ENCODE peak calls at places on chromosomes 16 and 17, in six cellular contexts. One of them, this sample, is unnamed.

GRCh38 chr17:65966311-65966710 is 225.6 kb downstream of the CEP112 start:
- DNase-seq in K562: no peak
- DNase-seq in GM12878: no peak
- DNase-seq in HepG2: no peak
- DNase-seq in endothelial cell of umbilical vein: peak; percentile 81
- DNase-seq in A549: no peak
- DNase-seq in this sample: no peak

GRCh38 chr17:57648720-57649119 is 96.4 kb downstream of the CCDC182 start:
- DNase-seq in HepG2: no peak
- DNase-seq in K562: no peak
- DNase-seq in endothelial cell of umbilical vein: no peak
- DNase-seq in GM12878: no peak
- DNase-seq in A549: no peak
- DNase-seq in this sample: no peak

GRCh38 chr17:8406174-8406573 is 8.5 kb upstream of the RNF222 start:
- DNase-seq in HepG2: no peak
- DNase-seq in GM12878: no peak
- DNase-seq in A549: no peak
- DNase-seq in K562: no peak
- DNase-seq in endothelial cell of umbilical vein: no peak
- DNase-seq in this sample: no peak

GRCh38 chr16:2827831-2828520 is 2.1 kb upstream of the ZG16B start:
- DNase-seq in K562: peak; percentile 47
- DNase-seq in endothelial cell of umbilical vein: no peak
- DNase-seq in GM12878: no peak
- DNase-seq in HepG2: no peak
- DNase-seq in A549: no peak
- DNase-seq in this sample: no peak

GRCh38 chr16:24918641-24919040 is 72.9 kb downstream of the SLC5A11 start:
- DNase-seq in A549: no peak
- DNase-seq in K562: no peak
- DNase-seq in HepG2: no peak
- DNase-seq in endothelial cell of umbilical vein: no peak
- DNase-seq in GM12878: no peak
- DNase-seq in this sample: peak; percentile 16

GRCh38 chr17:73031472-73031871 is 61.0 kb downstream of the SLC39A11 start:
- DNase-seq in endothelial cell of umbilical vein: no peak
- DNase-seq in HepG2: no peak
- DNase-seq in K562: no peak
- DNase-seq in GM12878: no peak
- DNase-seq in A549: no peak
- DNase-seq in this sample: peak; percentile 54

GRCh38 chr17:2828396-2829038 is 32.3 kb downstream of the RAP1GAP2 start:
- DNase-seq in A549: peak; percentile 82
- DNase-seq in endothelial cell of umbilical vein: peak; percentile 44
- DNase-seq in GM12878: no peak
- DNase-seq in K562: peak; percentile 81
- DNase-seq in HepG2: peak; percentile 52
- DNase-seq in this sample: peak; percentile 68

GRCh38 chr17:73369126-73369525 is 57.3 kb upstream of the CDC42EP4 start:
- DNase-seq in endothelial cell of umbilical vein: no peak
- DNase-seq in HepG2: no peak
- DNase-seq in GM12878: no peak
- DNase-seq in K562: no peak
- DNase-seq in A549: no peak
- DNase-seq in this sample: peak; percentile 30

GRCh38 chr17:37299257-37299985 is 76.4 kb upstream of the C17orf78 start:
- DNase-seq in GM12878: no peak
- DNase-seq in HepG2: no peak
- DNase-seq in A549: no peak
- DNase-seq in K562: no peak
- DNase-seq in endothelial cell of umbilical vein: peak; percentile 66
- DNase-seq in this sample: peak; percentile 36

GRCh38 chr16:66427871-66428681 is 981 bp downstream of the BEAN1 start:
- DNase-seq in A549: no peak
- DNase-seq in GM12878: no peak
- DNase-seq in HepG2: no peak
- DNase-seq in endothelial cell of umbilical vein: no peak
- DNase-seq in K562: no peak
- DNase-seq in this sample: no peak

GRCh38 chr17:3870871-3871306 is 22.0 kb downstream of the CAMKK1 start:
- DNase-seq in K562: peak; percentile 21
- DNase-seq in HepG2: no peak
- DNase-seq in A549: no peak
- DNase-seq in GM12878: no peak
- DNase-seq in endothelial cell of umbilical vein: peak; percentile 66
- DNase-seq in this sample: no peak

GRCh38 chr16:31698901-31699300 is 171.2 kb downstream of the AHSP start:
- DNase-seq in endothelial cell of umbilical vein: no peak
- DNase-seq in GM12878: no peak
- DNase-seq in A549: no peak
- DNase-seq in K562: no peak
- DNase-seq in HepG2: no peak
- DNase-seq in this sample: no peak

GRCh38 chr17:49193513-49194296 is 16.7 kb downstream of the GNGT2 start:
- DNase-seq in A549: peak; percentile 84
- DNase-seq in endothelial cell of umbilical vein: peak; percentile 73
- DNase-seq in HepG2: no peak
- DNase-seq in K562: peak; percentile 64
- DNase-seq in GM12878: peak; percentile 98
- DNase-seq in this sample: peak; percentile 80

GRCh38 chr17:7122386-7122785 is 7.8 kb upstream of the ASGR2 start:
- DNase-seq in HepG2: no peak
- DNase-seq in A549: no peak
- DNase-seq in GM12878: no peak
- DNase-seq in endothelial cell of umbilical vein: peak; percentile 54
- DNase-seq in K562: no peak
- DNase-seq in this sample: no peak

GRCh38 chr16:27333104-27333503 is 19.3 kb downstream of the IL4R start:
- DNase-seq in GM12878: no peak
- DNase-seq in A549: no peak
- DNase-seq in HepG2: no peak
- DNase-seq in endothelial cell of umbilical vein: no peak
- DNase-seq in K562: no peak
- DNase-seq in this sample: no peak

GRCh38 chr17:82864721-82865240 is 25.0 kb upstream of the ZNF750 start:
- DNase-seq in K562: no peak
- DNase-seq in GM12878: no peak
- DNase-seq in endothelial cell of umbilical vein: no peak
- DNase-seq in A549: no peak
- DNase-seq in HepG2: no peak
- DNase-seq in this sample: no peak

GRCh38 chr16:82633964-82634600 is 7.3 kb downstream of the CDH13 start:
- DNase-seq in GM12878: no peak
- DNase-seq in A549: no peak
- DNase-seq in HepG2: no peak
- DNase-seq in K562: no peak
- DNase-seq in endothelial cell of umbilical vein: peak; percentile 87
- DNase-seq in this sample: no peak

GRCh38 chr16:46739934-46740333 is 8.2 kb downstream of the MYLK3 start:
- DNase-seq in endothelial cell of umbilical vein: no peak
- DNase-seq in A549: no peak
- DNase-seq in K562: no peak
- DNase-seq in HepG2: no peak
- DNase-seq in GM12878: no peak
- DNase-seq in this sample: no peak

GRCh38 chr17:55174133-55174532 is 90.6 kb upstream of the HLF start:
- DNase-seq in K562: no peak
- DNase-seq in A549: no peak
- DNase-seq in GM12878: no peak
- DNase-seq in endothelial cell of umbilical vein: no peak
- DNase-seq in HepG2: no peak
- DNase-seq in this sample: no peak

GRCh38 chr17:18987230-18987610 is 17.3 kb downstream of the FAM83G start:
- DNase-seq in HepG2: no peak
- DNase-seq in A549: no peak
- DNase-seq in GM12878: no peak
- DNase-seq in endothelial cell of umbilical vein: no peak
- DNase-seq in K562: no peak
- DNase-seq in this sample: no peak

GRCh38 chr17:32185875-32186274 is 43.6 kb downstream of the RHOT1 start:
- DNase-seq in endothelial cell of umbilical vein: no peak
- DNase-seq in HepG2: no peak
- DNase-seq in A549: no peak
- DNase-seq in K562: no peak
- DNase-seq in GM12878: no peak
- DNase-seq in this sample: no peak

GRCh38 chr17:81064746-81065475 is 30.0 kb downstream of the BAIAP2 start:
- DNase-seq in GM12878: no peak
- DNase-seq in A549: no peak
- DNase-seq in endothelial cell of umbilical vein: no peak
- DNase-seq in HepG2: no peak
- DNase-seq in K562: no peak
- DNase-seq in this sample: no peak

GRCh38 chr17:57552114-57552601 is 192.9 kb downstream of the CCDC182 start:
- DNase-seq in GM12878: no peak
- DNase-seq in endothelial cell of umbilical vein: no peak
- DNase-seq in A549: no peak
- DNase-seq in K562: peak; percentile 58
- DNase-seq in HepG2: no peak
- DNase-seq in this sample: no peak

DNA sequence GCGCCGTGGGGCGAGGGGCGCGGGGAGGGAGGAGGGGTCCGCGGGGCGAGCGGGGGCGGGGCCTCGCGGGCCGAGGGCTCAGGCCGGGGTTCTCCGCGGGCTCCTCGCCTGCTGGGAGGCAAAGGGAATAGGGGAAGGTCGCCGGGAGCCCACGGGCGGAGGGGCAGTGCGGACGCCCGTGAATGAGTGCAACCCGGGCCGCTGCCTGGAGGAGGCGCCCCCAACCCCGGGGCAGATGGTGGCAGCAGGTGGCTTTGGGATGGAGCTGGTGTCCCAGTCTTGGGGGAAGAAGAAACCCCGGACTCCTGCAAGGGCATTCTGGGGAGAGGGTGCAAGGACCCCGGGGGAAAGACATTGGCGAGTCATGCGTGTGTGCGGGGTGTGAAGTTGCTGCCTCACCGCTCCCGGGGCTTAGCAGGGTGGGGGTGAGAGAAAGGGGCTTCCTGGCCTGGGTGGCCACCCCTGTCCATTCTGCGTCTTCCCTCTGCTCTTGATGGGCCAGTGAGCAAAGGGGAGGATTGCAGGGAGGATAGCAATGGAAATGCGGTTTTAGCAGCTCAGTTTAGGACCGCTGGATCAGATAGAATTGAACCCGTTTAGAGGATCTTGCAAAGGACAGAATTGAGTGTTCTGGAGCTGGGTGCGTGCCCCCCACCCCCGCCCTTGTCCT is 508 bp downstream of the KIAA0513 start:
- DNase-seq in A549: no peak
- DNase-seq in GM12878: no peak
- DNase-seq in K562: no peak
- DNase-seq in HepG2: no peak
- DNase-seq in endothelial cell of umbilical vein: no peak
- DNase-seq in this sample: no peak
- TF ChIP-seq CTCF in A549: no peak
- TF ChIP-seq CTCF in GM12878: peak; percentile 3
- TF ChIP-seq CTCF in K562: peak; percentile 46
- TF ChIP-seq CTCF in HepG2: peak; percentile 23
- TF ChIP-seq CTCF in endothelial cell of umbilical vein: peak; percentile 28
- TF ChIP-seq CTCF in this sample: no peak

DNA sequence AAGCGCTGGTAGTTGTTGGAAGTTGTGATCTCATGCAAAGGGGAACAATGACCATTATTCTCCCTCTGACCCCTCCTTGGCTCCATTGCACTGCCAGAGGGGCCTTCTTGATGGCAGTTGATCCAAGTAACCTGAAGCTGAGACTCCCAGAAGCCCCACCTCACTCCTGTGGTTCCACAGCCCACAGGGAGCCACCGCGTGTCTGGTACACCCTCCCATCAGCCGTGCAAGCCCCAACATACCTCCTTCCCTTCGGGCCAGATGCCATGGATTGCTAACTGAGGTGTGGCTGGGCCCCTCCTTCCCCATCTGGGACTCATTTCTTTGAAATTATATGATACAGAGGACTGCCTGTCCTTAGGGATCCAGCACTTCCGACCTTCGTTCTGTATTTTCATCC is 17.8 kb downstream of the SAP30BP start:
- DNase-seq in endothelial cell of umbilical vein: no peak
- DNase-seq in HepG2: no peak
- DNase-seq in A549: peak; percentile 82
- DNase-seq in GM12878: no peak
- DNase-seq in K562: no peak
- DNase-seq in this sample: no peak
- TF ChIP-seq MYC in endothelial cell of umbilical vein: no peak
- TF ChIP-seq MYC in HepG2: no peak
- TF ChIP-seq MYC in A549: no peak
- TF ChIP-seq MYC in GM12878: no peak
- TF ChIP-seq MYC in K562: no peak
- TF ChIP-seq MYC in this sample: no peak

GRCh38 chr16:49674255-49674980 is 181.5 kb downstream of the ZNF423 start:
- DNase-seq in HepG2: no peak
- DNase-seq in GM12878: no peak
- DNase-seq in K562: no peak
- DNase-seq in endothelial cell of umbilical vein: no peak
- DNase-seq in A549: peak; percentile 12
- DNase-seq in this sample: no peak
- TF ChIP-seq MAX in HepG2: no peak
- TF ChIP-seq MAX in GM12878: no peak
- TF ChIP-seq MAX in K562: no peak
- TF ChIP-seq MAX in endothelial cell of umbilical vein: no peak
- TF ChIP-seq MAX in A549: no peak
- TF ChIP-seq MAX in this sample: no peak

DNA sequence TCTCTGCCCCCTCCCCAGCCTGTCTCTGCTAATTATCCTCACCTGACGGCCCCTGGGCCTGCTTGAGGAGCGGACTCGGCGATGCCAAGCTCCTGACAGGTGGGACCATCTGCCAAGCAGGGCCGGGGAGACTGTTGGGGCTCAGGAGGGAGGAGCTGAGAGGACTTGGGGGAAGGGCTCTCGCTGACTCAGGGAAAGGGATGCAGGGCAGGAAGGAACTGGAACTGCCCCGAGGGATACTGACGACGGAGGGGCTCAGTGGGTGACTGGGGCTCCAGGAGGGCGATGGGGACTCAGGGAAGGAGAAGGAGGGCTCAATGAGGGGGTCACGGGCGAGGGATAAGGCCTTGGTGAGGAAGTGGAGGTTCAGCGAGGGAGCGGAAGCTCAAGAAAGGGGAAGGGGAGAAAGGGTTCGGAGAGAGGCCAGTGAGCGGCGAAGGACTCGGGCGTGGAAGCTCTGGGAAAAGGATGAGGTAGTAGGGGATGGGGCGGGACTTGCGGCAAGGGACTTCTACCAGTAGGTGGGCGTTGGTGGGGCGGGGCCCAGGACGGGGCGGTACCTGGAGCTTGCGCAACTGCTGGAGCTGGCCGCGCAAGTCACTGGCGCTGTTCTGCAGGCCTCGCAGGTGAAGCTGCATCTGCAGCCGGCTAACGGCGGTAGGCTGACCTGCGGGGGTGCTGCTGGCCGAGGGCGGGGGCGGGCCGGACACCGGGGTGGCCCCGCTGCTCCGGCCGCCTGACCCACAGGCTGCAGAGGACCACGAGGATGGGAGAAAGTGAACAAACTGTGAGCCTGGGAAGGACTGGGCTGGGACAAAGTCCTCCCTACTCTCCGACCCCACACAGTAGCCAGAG is 46.5 kb downstream of the SRCIN1 start:
- DNase-seq in HepG2: peak; percentile 86
- DNase-seq in A549: peak; percentile 96
- DNase-seq in K562: peak; percentile 96
- DNase-seq in endothelial cell of umbilical vein: peak; percentile 27
- DNase-seq in GM12878: peak; percentile 47
- DNase-seq in this sample: peak; percentile 90
- TF ChIP-seq CTCF in HepG2: peak; percentile 69
- TF ChIP-seq CTCF in A549: peak; percentile 25
- TF ChIP-seq CTCF in K562: no peak
- TF ChIP-seq CTCF in endothelial cell of umbilical vein: no peak
- TF ChIP-seq CTCF in GM12878: peak; percentile 55
- TF ChIP-seq CTCF in this sample: no peak